ENCODE peak calls at places on chromosomes 16 and 17, in eight cellular contexts. K is heart left ventricle; Q is HCT116; U is A549; N is AG09319; B is DMS 273 treated with DMSO at 0.1 percent for 48 hours; A is stimulated activated CD8-positive, alpha-beta memory T cell treated with anti-CD3 and anti-CD28 coated beads, Interleukin-4, amount 100 ng/mL, for 4 hours; S is Daoy. Y is an unnamed sample.

GRCh38 chr17:78734841-78735641 is 47.0 kb downstream of the CYTH1 start:
- DNase-seq in K (no peak), Q (no peak), U (no peak), N (no peak), B (no peak), A (no peak), S (no peak), Y (no peak)

GRCh38 chr17:82923366-82924113 is 83.7 kb upstream of the ZNF750 start:
- DNase-seq in K (peak), Q (no peak), U (no peak), N (no peak), B (no peak), A (no peak), S (no peak), Y (no peak)

GRCh38 chr16:10261077-10261476 is 78.8 kb upstream of the GRIN2A start:
- DNase-seq in K (no peak), Q (no peak), U (no peak), N (no peak), B (no peak), A (no peak), S (no peak), Y (no peak)

GRCh38 chr16:87815567-87815966 is 49.8 kb upstream of the KLHDC4 start:
- DNase-seq in K (no peak), Q (no peak), U (no peak), N (no peak), B (no peak), A (no peak), S (no peak), Y (no peak)

GRCh38 chr16:627458-628239 is 3.1 kb upstream of the WFIKKN1 start:
- DNase-seq in K (no peak), Q (no peak), U (peak), N (no peak), B (no peak), A (no peak), S (peak), Y (no peak)

GRCh38 chr17:51613255-51613654 is 352.9 kb downstream of the UTP18 start:
- DNase-seq in K (no peak), Q (no peak), U (no peak), N (no peak), B (no peak), A (no peak), S (no peak), Y (no peak)

GRCh38 chr17:57154896-57155295 is 69.8 kb downstream of the AKAP1 start:
- DNase-seq in K (no peak), Q (no peak), U (no peak), N (no peak), B (no peak), A (no peak), S (no peak), Y (no peak)

GRCh38 chr16:11539635-11540034 is 47.1 kb downstream of the LITAF start:
- DNase-seq in K (no peak), Q (no peak), U (no peak), N (no peak), B (no peak), A (no peak), S (no peak), Y (no peak)

GRCh38 chr17:62090868-62091267 is 25.8 kb upstream of the MED13 start:
- DNase-seq in K (no peak), Q (no peak), U (no peak), N (no peak), B (no peak), A (no peak), S (no peak), Y (no peak)

GRCh38 chr16:72094266-72094610 is 591 bp downstream of the DHX38 start:
- DNase-seq in K (no peak), Q (no peak), U (no peak), N (no peak), B (no peak), A (peak), S (no peak), Y (no peak)

GRCh38 chr17:70031341-70031740 is 43.7 kb upstream of the KCNJ16 start:
- DNase-seq in K (no peak), Q (no peak), U (no peak), N (no peak), B (no peak), A (no peak), S (no peak), Y (no peak)

GRCh38 chr17:78736526-78737079 is 45.5 kb downstream of the CYTH1 start:
- DNase-seq in K (peak), Q (peak), U (peak), N (no peak), B (peak), A (peak), S (no peak), Y (peak)

GRCh38 chr16:89378947-89379771 is 111.2 kb downstream of the ANKRD11 start:
- DNase-seq in K (no peak), Q (no peak), U (no peak), N (no peak), B (no peak), A (no peak), S (no peak), Y (no peak)

GRCh38 chr17:8621585-8621984 is 8.9 kb downstream of the MYH10 start:
- DNase-seq in K (no peak), Q (no peak), U (no peak), N (no peak), B (no peak), A (no peak), S (no peak), Y (no peak)

GRCh38 chr17:39709998-39710964 is 10.4 kb downstream of the ERBB2 start:
- DNase-seq in K (no peak), Q (no peak), U (no peak), N (no peak), B (no peak), A (no peak), S (no peak), Y (no peak)

GRCh38 chr16:64061621-64062020 is 1060.2 kb downstream of the CDH11 start:
- DNase-seq in K (no peak), Q (no peak), U (no peak), N (no peak), B (no peak), A (no peak), S (no peak), Y (no peak)

GRCh38 chr17:10117085-10117484 is 81.3 kb downstream of the GAS7 start:
- DNase-seq in K (no peak), Q (no peak), U (no peak), N (no peak), B (no peak), A (no peak), S (no peak), Y (no peak)

Y was measured in dermis microvascular lymphatic vessel endothelial cell.